ENCODE peak calls at places on chromosome 22, in nine cellular contexts. One of them, this sample, is unnamed.

GRCh38 chr22:41822289-41823057 is 10.4 kb upstream of the SREBF2 start:
- DNase-seq in dorsolateral prefrontal cortex: no peak
- DNase-seq in fibroblast of mammary gland: peak
- DNase-seq in AG10803: peak
- DNase-seq in fibroblast of villous mesenchyme: peak
- DNase-seq in AG04450: no peak
- DNase-seq in lower leg skin: no peak
- DNase-seq in cardiac fibroblast: peak
- DNase-seq in GM23338: peak
- DNase-seq in this sample: no peak

GRCh38 chr22:34814260-34814659 is 251.7 kb upstream of the ISX start:
- DNase-seq in AG04450: no peak
- DNase-seq in lower leg skin: no peak
- DNase-seq in dorsolateral prefrontal cortex: no peak
- DNase-seq in AG10803: peak
- DNase-seq in GM23338: no peak
- DNase-seq in fibroblast of villous mesenchyme: no peak
- DNase-seq in cardiac fibroblast: no peak
- DNase-seq in fibroblast of mammary gland: no peak
- DNase-seq in this sample: peak

GRCh38 chr22:41828516-41828915 is 4.4 kb upstream of the SREBF2 start:
- DNase-seq in AG10803: no peak
- DNase-seq in fibroblast of villous mesenchyme: no peak
- DNase-seq in GM23338: no peak
- DNase-seq in lower leg skin: no peak
- DNase-seq in AG04450: no peak
- DNase-seq in cardiac fibroblast: no peak
- DNase-seq in dorsolateral prefrontal cortex: no peak
- DNase-seq in fibroblast of mammary gland: no peak
- DNase-seq in this sample: no peak

GRCh38 chr22:27491888-27492287 is 309.7 kb downstream of the MN1 start:
- DNase-seq in lower leg skin: no peak
- DNase-seq in AG10803: no peak
- DNase-seq in AG04450: no peak
- DNase-seq in fibroblast of mammary gland: no peak
- DNase-seq in dorsolateral prefrontal cortex: no peak
- DNase-seq in GM23338: no peak
- DNase-seq in fibroblast of villous mesenchyme: no peak
- DNase-seq in cardiac fibroblast: no peak
- DNase-seq in this sample: no peak

GRCh38 chr22:41917375-41917905 is 2.6 kb upstream of the SHISA8 start:
- DNase-seq in GM23338: no peak
- DNase-seq in dorsolateral prefrontal cortex: no peak
- DNase-seq in cardiac fibroblast: no peak
- DNase-seq in AG04450: no peak
- DNase-seq in fibroblast of mammary gland: no peak
- DNase-seq in AG10803: no peak
- DNase-seq in lower leg skin: no peak
- DNase-seq in fibroblast of villous mesenchyme: no peak
- DNase-seq in this sample: no peak

GRCh38 chr22:33054276-33054675 is 3.9 kb downstream of the SYN3 start:
- DNase-seq in cardiac fibroblast: no peak
- DNase-seq in dorsolateral prefrontal cortex: no peak
- DNase-seq in fibroblast of mammary gland: no peak
- DNase-seq in AG04450: no peak
- DNase-seq in fibroblast of villous mesenchyme: no peak
- DNase-seq in GM23338: peak
- DNase-seq in lower leg skin: no peak
- DNase-seq in AG10803: no peak
- DNase-seq in this sample: no peak

GRCh38 chr22:29313126-29314071 is 2.1 kb downstream of the RASL10A start:
- DNase-seq in fibroblast of mammary gland: peak
- DNase-seq in dorsolateral prefrontal cortex: peak
- DNase-seq in lower leg skin: no peak
- DNase-seq in fibroblast of villous mesenchyme: peak
- DNase-seq in GM23338: peak
- DNase-seq in AG04450: no peak
- DNase-seq in cardiac fibroblast: peak
- DNase-seq in AG10803: peak
- DNase-seq in this sample: no peak

GRCh38 chr22:43297246-43298061 is 45.7 kb downstream of the SCUBE1 start:
- DNase-seq in fibroblast of villous mesenchyme: no peak
- DNase-seq in AG04450: no peak
- DNase-seq in GM23338: no peak
- DNase-seq in dorsolateral prefrontal cortex: no peak
- DNase-seq in lower leg skin: peak
- DNase-seq in AG10803: no peak
- DNase-seq in cardiac fibroblast: no peak
- DNase-seq in fibroblast of mammary gland: no peak
- DNase-seq in this sample: no peak

GRCh38 chr22:24776525-24776924 is 2.0 kb upstream of the PIWIL3 start:
- DNase-seq in cardiac fibroblast: no peak
- DNase-seq in fibroblast of villous mesenchyme: no peak
- DNase-seq in AG04450: no peak
- DNase-seq in AG10803: no peak
- DNase-seq in lower leg skin: no peak
- DNase-seq in fibroblast of mammary gland: no peak
- DNase-seq in GM23338: no peak
- DNase-seq in dorsolateral prefrontal cortex: no peak
- DNase-seq in this sample: no peak

GRCh38 chr22:30312053-30312452 is 14.7 kb downstream of the TBC1D10A start:
- DNase-seq in GM23338: no peak
- DNase-seq in cardiac fibroblast: peak
- DNase-seq in fibroblast of mammary gland: peak
- DNase-seq in AG04450: no peak
- DNase-seq in AG10803: peak
- DNase-seq in dorsolateral prefrontal cortex: no peak
- DNase-seq in fibroblast of villous mesenchyme: peak
- DNase-seq in lower leg skin: no peak
- DNase-seq in this sample: no peak

GRCh38 chr22:30606455-30607299 is at the start of gene TCN2:
- DNase-seq in fibroblast of villous mesenchyme: peak
- DNase-seq in lower leg skin: peak
- DNase-seq in AG04450: no peak
- DNase-seq in cardiac fibroblast: peak
- DNase-seq in dorsolateral prefrontal cortex: peak
- DNase-seq in AG10803: peak
- DNase-seq in GM23338: peak
- DNase-seq in fibroblast of mammary gland: peak
- DNase-seq in this sample: no peak

GRCh38 chr22:29336751-29337490 is 21.4 kb upstream of the RASL10A start:
- DNase-seq in fibroblast of villous mesenchyme: no peak
- DNase-seq in GM23338: no peak
- DNase-seq in dorsolateral prefrontal cortex: no peak
- DNase-seq in fibroblast of mammary gland: no peak
- DNase-seq in AG04450: no peak
- DNase-seq in lower leg skin: no peak
- DNase-seq in cardiac fibroblast: no peak
- DNase-seq in AG10803: no peak
- DNase-seq in this sample: no peak

GRCh38 chr22:46329616-46330015 is 5.9 kb upstream of the TRMU start:
- DNase-seq in AG10803: no peak
- DNase-seq in lower leg skin: no peak
- DNase-seq in fibroblast of villous mesenchyme: no peak
- DNase-seq in dorsolateral prefrontal cortex: no peak
- DNase-seq in fibroblast of mammary gland: no peak
- DNase-seq in cardiac fibroblast: no peak
- DNase-seq in AG04450: no peak
- DNase-seq in GM23338: no peak
- DNase-seq in this sample: no peak
- TF ChIP-seq CTCF in AG10803: no peak
- TF ChIP-seq CTCF in lower leg skin: no peak
- TF ChIP-seq CTCF in fibroblast of villous mesenchyme: no peak
- TF ChIP-seq CTCF in dorsolateral prefrontal cortex: no peak
- TF ChIP-seq CTCF in fibroblast of mammary gland: no peak
- TF ChIP-seq CTCF in cardiac fibroblast: no peak
- TF ChIP-seq CTCF in AG04450: no peak
- TF ChIP-seq CTCF in GM23338: no peak
- TF ChIP-seq CTCF in this sample: no peak

DNA sequence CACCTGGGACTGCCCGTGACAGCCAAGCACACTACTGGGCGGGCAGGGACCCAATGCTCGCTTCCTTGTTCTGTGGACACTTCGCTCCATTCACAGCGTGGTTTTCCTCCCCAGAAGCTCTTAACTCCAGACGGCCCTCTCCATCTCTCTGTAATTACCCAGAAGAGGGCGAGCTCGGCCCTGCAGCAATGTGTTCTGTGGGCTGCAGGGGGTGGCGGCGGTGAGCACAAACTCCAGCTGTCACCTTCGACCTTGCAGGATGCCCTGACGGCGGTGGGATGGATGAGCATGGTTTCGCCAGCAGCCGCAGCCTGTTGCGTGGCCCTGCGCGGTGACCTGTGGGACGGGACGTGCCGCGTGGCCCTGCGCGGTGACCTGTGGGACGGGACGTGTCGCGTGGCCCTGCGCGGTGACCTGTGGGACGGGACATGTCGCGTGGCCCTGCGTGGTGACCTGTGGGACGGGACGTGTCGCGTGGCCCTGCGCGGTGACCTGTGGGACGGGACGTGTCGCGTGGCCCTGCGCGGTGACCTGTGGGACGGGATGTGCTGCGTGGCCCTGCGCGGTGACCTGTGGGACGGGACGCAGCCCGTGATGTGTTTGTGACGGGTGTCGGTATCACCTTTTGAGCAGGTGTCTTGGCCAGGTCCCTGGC is 1204.7 kb downstream of the BRD1 start:
- DNase-seq in fibroblast of villous mesenchyme: no peak
- DNase-seq in lower leg skin: no peak
- DNase-seq in GM23338: no peak
- DNase-seq in cardiac fibroblast: no peak
- DNase-seq in fibroblast of mammary gland: no peak
- DNase-seq in dorsolateral prefrontal cortex: no peak
- DNase-seq in AG04450: no peak
- DNase-seq in AG10803: no peak
- DNase-seq in this sample: no peak
- H3K4me3 ChIP-seq in fibroblast of villous mesenchyme: no peak
- H3K4me3 ChIP-seq in lower leg skin: no peak
- H3K4me3 ChIP-seq in GM23338: no peak
- H3K4me3 ChIP-seq in cardiac fibroblast: no peak
- H3K4me3 ChIP-seq in fibroblast of mammary gland: no peak
- H3K4me3 ChIP-seq in dorsolateral prefrontal cortex: no peak
- H3K4me3 ChIP-seq in AG04450: no peak
- H3K4me3 ChIP-seq in AG10803: no peak
- H3K4me3 ChIP-seq in this sample: no peak

GRCh38 chr22:19559324-19559811 is 35.2 kb upstream of the CLDN5 start:
- DNase-seq in AG10803: no peak
- DNase-seq in dorsolateral prefrontal cortex: no peak
- DNase-seq in cardiac fibroblast: no peak
- DNase-seq in GM23338: peak
- DNase-seq in lower leg skin: no peak
- DNase-seq in AG04450: no peak
- DNase-seq in fibroblast of villous mesenchyme: no peak
- DNase-seq in fibroblast of mammary gland: no peak
- DNase-seq in this sample: no peak
- TF ChIP-seq CTCF in AG10803: no peak
- TF ChIP-seq CTCF in dorsolateral prefrontal cortex: no peak
- TF ChIP-seq CTCF in cardiac fibroblast: no peak
- TF ChIP-seq CTCF in GM23338: peak
- TF ChIP-seq CTCF in lower leg skin: no peak
- TF ChIP-seq CTCF in AG04450: no peak
- TF ChIP-seq CTCF in fibroblast of villous mesenchyme: no peak
- TF ChIP-seq CTCF in fibroblast of mammary gland: no peak
- TF ChIP-seq CTCF in this sample: no peak

GRCh38 chr22:21862386-21863242 is 4.8 kb downstream of the MAPK1 start:
- DNase-seq in dorsolateral prefrontal cortex: no peak
- DNase-seq in fibroblast of mammary gland: no peak
- DNase-seq in GM23338: no peak
- DNase-seq in fibroblast of villous mesenchyme: no peak
- DNase-seq in AG04450: no peak
- DNase-seq in cardiac fibroblast: no peak
- DNase-seq in lower leg skin: no peak
- DNase-seq in AG10803: no peak
- DNase-seq in this sample: no peak

GRCh38 chr22:21867528-21868266 is at the start of gene MAPK1:
- DNase-seq in dorsolateral prefrontal cortex: peak
- DNase-seq in cardiac fibroblast: peak
- DNase-seq in AG04450: peak
- DNase-seq in lower leg skin: peak
- DNase-seq in fibroblast of villous mesenchyme: peak
- DNase-seq in fibroblast of mammary gland: peak
- DNase-seq in AG10803: peak
- DNase-seq in GM23338: peak
- DNase-seq in this sample: peak

GRCh38 chr22:21861856-21862255 is 5.6 kb downstream of the MAPK1 start:
- DNase-seq in GM23338: no peak
- DNase-seq in fibroblast of villous mesenchyme: no peak
- DNase-seq in fibroblast of mammary gland: no peak
- DNase-seq in lower leg skin: no peak
- DNase-seq in AG10803: no peak
- DNase-seq in dorsolateral prefrontal cortex: no peak
- DNase-seq in cardiac fibroblast: peak
- DNase-seq in AG04450: no peak
- DNase-seq in this sample: no peak

GRCh38 chr22:21866821-21867527 is 471 bp downstream of the MAPK1 start:
- DNase-seq in lower leg skin: peak
- DNase-seq in dorsolateral prefrontal cortex: no peak
- DNase-seq in AG10803: no peak
- DNase-seq in GM23338: peak
- DNase-seq in fibroblast of mammary gland: no peak
- DNase-seq in cardiac fibroblast: peak
- DNase-seq in fibroblast of villous mesenchyme: peak
- DNase-seq in AG04450: no peak
- DNase-seq in this sample: no peak

GRCh38 chr22:21865041-21865440 is 2.4 kb downstream of the MAPK1 start:
- DNase-seq in AG04450: peak
- DNase-seq in lower leg skin: peak
- DNase-seq in fibroblast of villous mesenchyme: peak
- DNase-seq in cardiac fibroblast: peak
- DNase-seq in fibroblast of mammary gland: peak
- DNase-seq in dorsolateral prefrontal cortex: no peak
- DNase-seq in GM23338: no peak
- DNase-seq in AG10803: peak
- DNase-seq in this sample: peak
- H3K4me3 ChIP-seq in AG04450: no peak
- H3K4me3 ChIP-seq in lower leg skin: no peak
- H3K4me3 ChIP-seq in fibroblast of villous mesenchyme: no peak
- H3K4me3 ChIP-seq in cardiac fibroblast: no peak
- H3K4me3 ChIP-seq in fibroblast of mammary gland: no peak
- H3K4me3 ChIP-seq in dorsolateral prefrontal cortex: peak
- H3K4me3 ChIP-seq in GM23338: peak
- H3K4me3 ChIP-seq in AG10803: peak
- H3K4me3 ChIP-seq in this sample: no peak

GRCh38 chr22:44438056-44438455 is 60.0 kb downstream of the RTL6 start:
- DNase-seq in fibroblast of villous mesenchyme: no peak
- DNase-seq in lower leg skin: no peak
- DNase-seq in AG10803: no peak
- DNase-seq in AG04450: no peak
- DNase-seq in fibroblast of mammary gland: no peak
- DNase-seq in cardiac fibroblast: no peak
- DNase-seq in GM23338: peak
- DNase-seq in dorsolateral prefrontal cortex: no peak
- DNase-seq in this sample: no peak
- TF ChIP-seq CTCF in fibroblast of villous mesenchyme: no peak
- TF ChIP-seq CTCF in lower leg skin: no peak
- TF ChIP-seq CTCF in AG10803: no peak
- TF ChIP-seq CTCF in AG04450: no peak
- TF ChIP-seq CTCF in fibroblast of mammary gland: no peak
- TF ChIP-seq CTCF in cardiac fibroblast: no peak
- TF ChIP-seq CTCF in GM23338: peak
- TF ChIP-seq CTCF in dorsolateral prefrontal cortex: no peak
- TF ChIP-seq CTCF in this sample: no peak